ENCODE peak calls at places on chromosomes 3 and 15, in five cellular contexts. One of them, this sample, is unnamed.

GRCh38 chr3:30578479-30578878 is 27.9 kb upstream of the TGFBR2 start:
- DNase-seq in WERI-Rb-1: no peak
- DNase-seq in RWPE2: no peak
- DNase-seq in pons: peak; percentile 68
- DNase-seq in right lobe of liver: peak; percentile 58
- DNase-seq in this sample: no peak

GRCh38 chr15:41851167-41851523 is 12.5 kb downstream of the PLA2G4B start:
- DNase-seq in WERI-Rb-1: no peak
- DNase-seq in RWPE2: no peak
- DNase-seq in pons: no peak
- DNase-seq in right lobe of liver: no peak
- DNase-seq in this sample: no peak

GRCh38 chr15:79049416-79049815 is 41.2 kb downstream of the RASGRF1 start:
- DNase-seq in WERI-Rb-1: peak; percentile 33
- DNase-seq in RWPE2: no peak
- DNase-seq in pons: no peak
- DNase-seq in right lobe of liver: no peak
- DNase-seq in this sample: no peak

GRCh38 chr15:90071220-90071807 is 31.0 kb downstream of the IDH2 start:
- DNase-seq in WERI-Rb-1: peak; percentile 81
- DNase-seq in RWPE2: no peak
- DNase-seq in pons: peak; percentile 91
- DNase-seq in right lobe of liver: no peak
- DNase-seq in this sample: peak; percentile 78

GRCh38 chr3:87128006-87128405 is 99.1 kb upstream of the CHMP2B start:
- DNase-seq in WERI-Rb-1: no peak
- DNase-seq in RWPE2: no peak
- DNase-seq in pons: no peak
- DNase-seq in right lobe of liver: no peak
- DNase-seq in this sample: no peak

GRCh38 chr3:136194409-136195257 is 1.5 kb downstream of the MSL2 start:
- DNase-seq in WERI-Rb-1: no peak
- DNase-seq in RWPE2: no peak
- DNase-seq in pons: peak; percentile 25
- DNase-seq in right lobe of liver: peak; percentile 61
- DNase-seq in this sample: no peak

GRCh38 chr3:44421280-44421679 is 56.2 kb downstream of the ZNF445 start:
- DNase-seq in WERI-Rb-1: no peak
- DNase-seq in RWPE2: no peak
- DNase-seq in pons: no peak
- DNase-seq in right lobe of liver: no peak
- DNase-seq in this sample: no peak

GRCh38 chr3:169241928-169242751 is 421.4 kb downstream of the MECOM start:
- DNase-seq in WERI-Rb-1: no peak
- DNase-seq in RWPE2: no peak
- DNase-seq in pons: peak; percentile 38
- DNase-seq in right lobe of liver: no peak
- DNase-seq in this sample: no peak

GRCh38 chr3:110576962-110577361 is 494.7 kb upstream of the NECTIN3 start:
- DNase-seq in WERI-Rb-1: no peak
- DNase-seq in RWPE2: peak; percentile 39
- DNase-seq in pons: no peak
- DNase-seq in right lobe of liver: no peak
- DNase-seq in this sample: no peak

GRCh38 chr15:71496336-71496955 is 313.9 kb upstream of the NR2E3 start:
- DNase-seq in WERI-Rb-1: no peak
- DNase-seq in RWPE2: no peak
- DNase-seq in pons: no peak
- DNase-seq in right lobe of liver: no peak
- DNase-seq in this sample: no peak

GRCh38 chr15:44075535-44075934 is 119.5 kb downstream of the FRMD5 start:
- DNase-seq in WERI-Rb-1: no peak
- DNase-seq in RWPE2: peak; percentile 74
- DNase-seq in pons: no peak
- DNase-seq in right lobe of liver: no peak
- DNase-seq in this sample: no peak

GRCh38 chr15:97961067-97961954 is 808 bp downstream of the ARRDC4 start:
- DNase-seq in WERI-Rb-1: no peak
- DNase-seq in RWPE2: no peak
- DNase-seq in pons: peak; percentile 29
- DNase-seq in right lobe of liver: peak; percentile 70
- DNase-seq in this sample: no peak

GRCh38 chr15:41995476-41995855 is 23.1 kb upstream of the EHD4 start:
- DNase-seq in WERI-Rb-1: no peak
- DNase-seq in RWPE2: no peak
- DNase-seq in pons: no peak
- DNase-seq in right lobe of liver: no peak
- DNase-seq in this sample: no peak

GRCh38 chr15:60791216-60791615 is 312.3 kb upstream of the ICE2 start:
- DNase-seq in WERI-Rb-1: no peak
- DNase-seq in RWPE2: no peak
- DNase-seq in pons: no peak
- DNase-seq in right lobe of liver: no peak
- DNase-seq in this sample: no peak

GRCh38 chr3:77038468-77038927 is 1.4 kb upstream of the ROBO2 start:
- DNase-seq in WERI-Rb-1: peak; percentile 82
- DNase-seq in RWPE2: peak; percentile 61
- DNase-seq in pons: peak; percentile 90
- DNase-seq in right lobe of liver: peak; percentile 62
- DNase-seq in this sample: peak; percentile 79

GRCh38 chr3:82130056-82130455 is 368.6 kb upstream of the GBE1 start:
- DNase-seq in WERI-Rb-1: no peak
- DNase-seq in RWPE2: no peak
- DNase-seq in pons: peak; percentile 71
- DNase-seq in right lobe of liver: no peak
- DNase-seq in this sample: no peak

GRCh38 chr3:50573566-50574279 is 4.4 kb downstream of the HEMK1 start:
- DNase-seq in WERI-Rb-1: no peak
- DNase-seq in RWPE2: no peak
- DNase-seq in pons: no peak
- DNase-seq in right lobe of liver: no peak
- DNase-seq in this sample: no peak

GRCh38 chr3:174247671-174248070 is 611.5 kb upstream of the NAALADL2 start:
- DNase-seq in WERI-Rb-1: no peak
- DNase-seq in RWPE2: no peak
- DNase-seq in pons: no peak
- DNase-seq in right lobe of liver: no peak
- DNase-seq in this sample: no peak

GRCh38 chr3:86990734-86991481 is at the start of gene VGLL3:
- DNase-seq in WERI-Rb-1: peak; percentile 25
- DNase-seq in RWPE2: peak; percentile 66
- DNase-seq in pons: no peak
- DNase-seq in right lobe of liver: peak; percentile 60
- DNase-seq in this sample: peak; percentile 79

GRCh38 chr3:101941253-101942039 is 92.1 kb downstream of the NFKBIZ start:
- DNase-seq in WERI-Rb-1: no peak
- DNase-seq in RWPE2: no peak
- DNase-seq in pons: no peak
- DNase-seq in right lobe of liver: no peak
- DNase-seq in this sample: no peak

GRCh38 chr15:65766422-65767263 is 25.4 kb downstream of the DENND4A start:
- DNase-seq in WERI-Rb-1: no peak
- DNase-seq in RWPE2: no peak
- DNase-seq in pons: no peak
- DNase-seq in right lobe of liver: no peak
- DNase-seq in this sample: no peak

GRCh38 chr3:86969500-86970189 is 21.3 kb downstream of the VGLL3 start:
- DNase-seq in WERI-Rb-1: peak; percentile 27
- DNase-seq in RWPE2: no peak
- DNase-seq in pons: peak; percentile 31
- DNase-seq in right lobe of liver: no peak
- DNase-seq in this sample: peak; percentile 51

GRCh38 chr3:37787027-37787868 is 74.4 kb upstream of the CTDSPL start:
- DNase-seq in WERI-Rb-1: no peak
- DNase-seq in RWPE2: no peak
- DNase-seq in pons: no peak
- DNase-seq in right lobe of liver: no peak
- DNase-seq in this sample: no peak

GRCh38 chr3:67381667-67382272 is 272.6 kb downstream of the SUCLG2 start:
- DNase-seq in WERI-Rb-1: no peak
- DNase-seq in RWPE2: no peak
- DNase-seq in pons: peak; percentile 14
- DNase-seq in right lobe of liver: no peak
- DNase-seq in this sample: no peak

GRCh38 chr15:68411735-68412134 is 20.2 kb downstream of the ITGA11 start:
- DNase-seq in WERI-Rb-1: no peak
- DNase-seq in RWPE2: peak; percentile 32
- DNase-seq in pons: no peak
- DNase-seq in right lobe of liver: no peak
- DNase-seq in this sample: no peak

GRCh38 chr15:29126208-29126536 is 143.4 kb downstream of the NSMCE3 start:
- DNase-seq in WERI-Rb-1: no peak
- DNase-seq in RWPE2: no peak
- DNase-seq in pons: no peak
- DNase-seq in right lobe of liver: peak; percentile 40
- DNase-seq in this sample: no peak

GRCh38 chr3:108178676-108179075 is 43.5 kb downstream of the IFT57 start:
- DNase-seq in WERI-Rb-1: no peak
- DNase-seq in RWPE2: no peak
- DNase-seq in pons: no peak
- DNase-seq in right lobe of liver: no peak
- DNase-seq in this sample: no peak

GRCh38 chr3:37995652-37996641 is 5.4 kb downstream of the VILL start:
- DNase-seq in WERI-Rb-1: no peak
- DNase-seq in RWPE2: no peak
- DNase-seq in pons: peak; percentile 69
- DNase-seq in right lobe of liver: peak; percentile 25
- DNase-seq in this sample: no peak

GRCh38 chr15:101488300-101489164 is 975 bp downstream of the PCSK6 start:
- DNase-seq in WERI-Rb-1: no peak
- DNase-seq in RWPE2: peak; percentile 74
- DNase-seq in pons: no peak
- DNase-seq in right lobe of liver: no peak
- DNase-seq in this sample: peak; percentile 74

GRCh38 chr3:100088735-100089368 is 25.4 kb downstream of the FILIP1L start:
- DNase-seq in WERI-Rb-1: no peak
- DNase-seq in RWPE2: no peak
- DNase-seq in pons: no peak
- DNase-seq in right lobe of liver: no peak
- DNase-seq in this sample: no peak

GRCh38 chr3:165444745-165445144 is 248.6 kb upstream of the SLITRK3 start:
- DNase-seq in WERI-Rb-1: no peak
- DNase-seq in RWPE2: no peak
- DNase-seq in pons: no peak
- DNase-seq in right lobe of liver: no peak
- DNase-seq in this sample: no peak

This sample was measured in D341Med.